ENCODE peak calls at places on chromosomes 13 and 19, in nine cellular contexts. T is tibial nerve; I is activated CD4-positive, alpha-beta T cell treated with anti-CD3 and anti-CD28 coated beads, Interleukin-2, amount 50 U/mL, for 24 hours; B is midbrain; M is activated CD8-positive, alpha-beta T cell treated with anti-CD3 and anti-CD28 coated beads for 36 hours; E is iris pigment epithelial cell; X is A549; Y is heart right ventricle; F is GM23248. G is an unnamed sample.
A peak's percentile ranks its signal among the peaks of the same experiment; 100 is the strongest.

GRCh38 chr19:11480927-11481776 is at the start of gene ELAVL3:
- DNase-seq in T (no peak), E (no peak), X (no peak), Y (no peak), B (peak; percentile 63), M (peak; percentile 19), I (no peak), F (no peak), G (no peak)

GRCh38 chr13:93476175-93476574 is 249.6 kb downstream of the GPC6 start:
- DNase-seq in M (no peak), T (no peak), X (no peak), B (no peak), E (peak; percentile 77), I (no peak), Y (no peak), F (peak; percentile 72), G (no peak)

GRCh38 chr13:52353116-52353718 is 52.8 kb downstream of the THSD1 start:
- DNase-seq in X (no peak), F (peak; percentile 88), E (peak; percentile 45), B (no peak), Y (no peak), M (no peak), T (no peak), I (no peak), G (no peak)

GRCh38 chr19:28292822-28293500 is 920.0 kb downstream of the UQCRFS1 start:
- DNase-seq in I (no peak), X (no peak), Y (no peak), B (no peak), E (no peak), M (no peak), T (no peak), F (no peak), G (peak; percentile 68)

GRCh38 chr19:35063940-35064818 is 22.7 kb downstream of the HPN start:
- DNase-seq in B (no peak), E (peak; percentile 87), I (no peak), F (peak; percentile 88), X (no peak), Y (no peak), M (peak; percentile 35), T (no peak), G (peak; percentile 16)

GRCh38 chr13:28750187-28751045 is 31.6 kb upstream of the SLC46A3 start:
- DNase-seq in I (no peak), Y (no peak), B (no peak), T (no peak), F (peak; percentile 20), E (no peak), M (no peak), X (no peak), G (no peak)

GRCh38 chr19:52992109-52993004 is 21.4 kb upstream of the ERVV-1 start:
- DNase-seq in Y (peak; percentile 5), B (no peak), F (peak; percentile 24), M (peak; percentile 7), T (no peak), I (no peak), X (no peak), E (peak; percentile 4), G (peak; percentile 7)

GRCh38 chr19:33628921-33629825 is 7.4 kb downstream of the CHST8 start:
- DNase-seq in I (no peak), E (no peak), F (peak; percentile 31), B (no peak), T (no peak), M (no peak), Y (no peak), X (no peak), G (no peak)

GRCh38 chr19:17753976-17754375 is 2.7 kb downstream of the FCHO1 start:
- DNase-seq in F (no peak), M (no peak), Y (no peak), B (peak; percentile 82), E (no peak), I (no peak), X (no peak), T (no peak), G (no peak)